ENCODE peak calls at places on chromosome 13, in five cellular contexts. One of them, this sample, is unnamed.

GRCh38 chr13:76886292-76887061 is at the start of gene KCTD12:
- DNase-seq in glutamatergic neuron: peak; percentile 84
- DNase-seq in tibial nerve: peak; percentile 83
- DNase-seq in mammary epithelial cell: peak; percentile 78
- DNase-seq in WTC11: peak; percentile 74
- DNase-seq in this sample: peak; percentile 73

GRCh38 chr13:97220151-97220900 is 1.8 kb upstream of the MBNL2 start:
- DNase-seq in glutamatergic neuron: no peak
- DNase-seq in tibial nerve: no peak
- DNase-seq in mammary epithelial cell: no peak
- DNase-seq in WTC11: no peak
- DNase-seq in this sample: no peak

GRCh38 chr13:28636677-28637317 is 22.1 kb upstream of the POMP start:
- DNase-seq in glutamatergic neuron: peak; percentile 53
- DNase-seq in tibial nerve: no peak
- DNase-seq in mammary epithelial cell: peak; percentile 36
- DNase-seq in WTC11: peak; percentile 68
- DNase-seq in this sample: peak; percentile 79

GRCh38 chr13:33723365-33723764 is 94.6 kb upstream of the RFC3 start:
- DNase-seq in glutamatergic neuron: no peak
- DNase-seq in tibial nerve: no peak
- DNase-seq in mammary epithelial cell: no peak
- DNase-seq in WTC11: no peak
- DNase-seq in this sample: no peak

GRCh38 chr13:29801737-29802305 is 48.6 kb downstream of the UBL3 start:
- DNase-seq in glutamatergic neuron: no peak
- DNase-seq in tibial nerve: no peak
- DNase-seq in mammary epithelial cell: no peak
- DNase-seq in WTC11: no peak
- DNase-seq in this sample: no peak

GRCh38 chr13:109481046-109481445 is 305.3 kb downstream of the IRS2 start:
- DNase-seq in glutamatergic neuron: no peak
- DNase-seq in tibial nerve: no peak
- DNase-seq in mammary epithelial cell: no peak
- DNase-seq in WTC11: no peak
- DNase-seq in this sample: no peak

GRCh38 chr13:66855110-66855509 is 375.0 kb downstream of the PCDH9 start:
- DNase-seq in glutamatergic neuron: no peak
- DNase-seq in tibial nerve: no peak
- DNase-seq in mammary epithelial cell: peak; percentile 29
- DNase-seq in WTC11: no peak
- DNase-seq in this sample: no peak

GRCh38 chr13:79589605-79590511 is 108.9 kb downstream of the NDFIP2 start:
- DNase-seq in glutamatergic neuron: no peak
- DNase-seq in tibial nerve: no peak
- DNase-seq in mammary epithelial cell: peak; percentile 95
- DNase-seq in WTC11: no peak
- DNase-seq in this sample: no peak

GRCh38 chr13:33519561-33520479 is 234.3 kb upstream of the STARD13 start:
- DNase-seq in glutamatergic neuron: no peak
- DNase-seq in tibial nerve: no peak
- DNase-seq in mammary epithelial cell: peak; percentile 69
- DNase-seq in WTC11: no peak
- DNase-seq in this sample: no peak

GRCh38 chr13:66943530-66943929 is 286.6 kb downstream of the PCDH9 start:
- DNase-seq in glutamatergic neuron: no peak
- DNase-seq in tibial nerve: no peak
- DNase-seq in mammary epithelial cell: no peak
- DNase-seq in WTC11: no peak
- DNase-seq in this sample: no peak

GRCh38 chr13:114146173-114146572 is 13.8 kb upstream of the RASA3 start:
- DNase-seq in glutamatergic neuron: no peak
- DNase-seq in tibial nerve: peak; percentile 9
- DNase-seq in mammary epithelial cell: no peak
- DNase-seq in WTC11: no peak
- DNase-seq in this sample: no peak

GRCh38 chr13:114143806-114144605 is 11.6 kb upstream of the RASA3 start:
- DNase-seq in glutamatergic neuron: peak; percentile 69
- DNase-seq in tibial nerve: no peak
- DNase-seq in mammary epithelial cell: no peak
- DNase-seq in WTC11: peak; percentile 59
- DNase-seq in this sample: peak; percentile 74

GRCh38 chr13:114144606-114145244 is 12.3 kb upstream of the RASA3 start:
- DNase-seq in glutamatergic neuron: no peak
- DNase-seq in tibial nerve: peak; percentile 4
- DNase-seq in mammary epithelial cell: no peak
- DNase-seq in WTC11: no peak
- DNase-seq in this sample: no peak

GRCh38 chr13:114145722-114146121 is 13.3 kb upstream of the RASA3 start:
- DNase-seq in glutamatergic neuron: no peak
- DNase-seq in tibial nerve: peak; percentile 7
- DNase-seq in mammary epithelial cell: no peak
- DNase-seq in WTC11: no peak
- DNase-seq in this sample: no peak

GRCh38 chr13:114145256-114145655 is 12.8 kb upstream of the RASA3 start:
- DNase-seq in glutamatergic neuron: peak; percentile 60
- DNase-seq in tibial nerve: no peak
- DNase-seq in mammary epithelial cell: no peak
- DNase-seq in WTC11: no peak
- DNase-seq in this sample: no peak
- TF ChIP-seq CTCF in glutamatergic neuron: no peak
- TF ChIP-seq CTCF in tibial nerve: no peak
- TF ChIP-seq CTCF in mammary epithelial cell: no peak
- TF ChIP-seq CTCF in WTC11: no peak
- TF ChIP-seq CTCF in this sample: no peak

DNA sequence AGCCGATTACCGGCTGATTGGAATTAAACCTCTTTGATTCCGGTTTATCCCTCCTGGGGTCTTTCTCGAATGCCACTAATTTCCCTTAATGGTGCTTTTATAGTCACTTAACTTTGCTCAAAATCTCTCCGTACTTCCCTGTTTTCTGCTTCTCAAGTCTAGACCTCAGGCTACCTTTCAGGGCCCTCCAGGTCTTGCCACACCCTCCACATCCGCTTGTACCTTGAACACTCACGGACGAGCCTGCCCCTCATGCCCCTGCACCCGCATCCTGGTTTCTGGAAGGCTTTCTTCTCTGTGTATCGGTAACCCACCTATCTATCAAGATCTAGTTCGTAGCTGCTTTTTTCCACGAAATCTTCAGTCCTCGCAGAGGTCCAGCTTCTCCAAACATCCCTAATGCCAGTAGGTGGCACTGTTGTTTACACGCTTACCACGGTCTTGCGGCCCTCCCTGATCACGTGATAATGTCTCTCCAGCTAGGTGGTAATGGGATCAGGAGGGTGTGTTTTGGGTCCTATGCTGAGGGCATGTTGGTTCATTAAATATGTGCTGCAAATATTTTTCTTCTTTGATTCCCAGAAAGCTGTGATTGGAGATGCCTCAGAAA is 13.8 kb downstream of the ATP12A start:
- DNase-seq in glutamatergic neuron: peak; percentile 52
- DNase-seq in tibial nerve: no peak
- DNase-seq in mammary epithelial cell: peak; percentile 47
- DNase-seq in WTC11: peak; percentile 53
- DNase-seq in this sample: peak; percentile 82
- TF ChIP-seq CTCF in glutamatergic neuron: peak; percentile 81
- TF ChIP-seq CTCF in tibial nerve: peak; percentile 36
- TF ChIP-seq CTCF in mammary epithelial cell: peak; percentile 68
- TF ChIP-seq CTCF in WTC11: peak; percentile 53
- TF ChIP-seq CTCF in this sample: peak; percentile 90

GRCh38 chr13:41848435-41849255 is 112.3 kb downstream of the VWA8 start:
- DNase-seq in glutamatergic neuron: no peak
- DNase-seq in tibial nerve: no peak
- DNase-seq in mammary epithelial cell: peak; percentile 9
- DNase-seq in WTC11: no peak
- DNase-seq in this sample: no peak
- TF ChIP-seq CTCF in glutamatergic neuron: no peak
- TF ChIP-seq CTCF in tibial nerve: peak; percentile 14
- TF ChIP-seq CTCF in mammary epithelial cell: no peak
- TF ChIP-seq CTCF in WTC11: no peak
- TF ChIP-seq CTCF in this sample: peak; percentile 49

GRCh38 chr13:41660426-41660825 is 203.1 kb downstream of the RGCC start:
- DNase-seq in glutamatergic neuron: no peak
- DNase-seq in tibial nerve: no peak
- DNase-seq in mammary epithelial cell: no peak
- DNase-seq in WTC11: no peak
- DNase-seq in this sample: no peak
- TF ChIP-seq CTCF in glutamatergic neuron: no peak
- TF ChIP-seq CTCF in tibial nerve: no peak
- TF ChIP-seq CTCF in mammary epithelial cell: no peak
- TF ChIP-seq CTCF in WTC11: no peak
- TF ChIP-seq CTCF in this sample: no peak

DNA sequence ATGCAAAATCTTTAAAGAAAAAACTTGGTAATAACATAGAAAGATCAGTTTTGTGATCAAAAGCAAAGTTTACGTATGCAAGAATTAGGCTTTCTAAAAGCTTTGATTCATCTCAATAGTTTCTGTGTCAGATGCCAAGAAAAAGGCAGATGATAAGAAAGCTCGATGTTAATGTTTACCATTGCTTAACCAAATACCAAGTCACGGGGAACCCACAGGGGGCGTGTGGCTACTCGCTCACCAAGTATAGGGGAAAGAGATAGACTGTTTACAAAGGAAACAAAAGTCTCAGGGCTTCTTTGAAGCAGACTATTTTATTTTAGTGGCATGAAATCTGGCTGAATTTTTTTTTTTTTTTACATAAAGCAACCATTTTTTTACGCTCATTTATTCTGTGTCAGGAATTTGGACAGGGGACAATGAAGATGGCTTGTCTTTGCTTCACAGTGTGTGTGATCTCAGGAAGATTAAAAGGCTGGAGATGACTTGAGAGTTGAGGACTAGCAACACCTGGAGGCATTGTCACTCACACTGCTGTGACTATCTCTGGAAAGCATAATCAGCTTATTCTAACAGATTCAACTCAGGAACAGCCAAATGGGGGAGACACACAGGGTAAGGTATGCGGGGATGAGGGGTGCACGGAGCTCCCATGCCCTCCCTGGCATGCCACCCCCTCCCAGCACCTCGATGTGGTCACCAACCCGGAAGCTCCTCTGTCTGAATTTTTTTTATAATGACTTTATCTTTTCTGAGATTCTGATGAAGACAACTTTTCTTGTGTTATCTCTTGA is 24.9 kb downstream of the RCBTB1 start:
- DNase-seq in glutamatergic neuron: no peak
- DNase-seq in tibial nerve: no peak
- DNase-seq in mammary epithelial cell: peak; percentile 53
- DNase-seq in WTC11: peak; percentile 27
- DNase-seq in this sample: no peak
- TF ChIP-seq CTCF in glutamatergic neuron: no peak
- TF ChIP-seq CTCF in tibial nerve: no peak
- TF ChIP-seq CTCF in mammary epithelial cell: peak; percentile 11
- TF ChIP-seq CTCF in WTC11: no peak
- TF ChIP-seq CTCF in this sample: peak; percentile 48

DNA sequence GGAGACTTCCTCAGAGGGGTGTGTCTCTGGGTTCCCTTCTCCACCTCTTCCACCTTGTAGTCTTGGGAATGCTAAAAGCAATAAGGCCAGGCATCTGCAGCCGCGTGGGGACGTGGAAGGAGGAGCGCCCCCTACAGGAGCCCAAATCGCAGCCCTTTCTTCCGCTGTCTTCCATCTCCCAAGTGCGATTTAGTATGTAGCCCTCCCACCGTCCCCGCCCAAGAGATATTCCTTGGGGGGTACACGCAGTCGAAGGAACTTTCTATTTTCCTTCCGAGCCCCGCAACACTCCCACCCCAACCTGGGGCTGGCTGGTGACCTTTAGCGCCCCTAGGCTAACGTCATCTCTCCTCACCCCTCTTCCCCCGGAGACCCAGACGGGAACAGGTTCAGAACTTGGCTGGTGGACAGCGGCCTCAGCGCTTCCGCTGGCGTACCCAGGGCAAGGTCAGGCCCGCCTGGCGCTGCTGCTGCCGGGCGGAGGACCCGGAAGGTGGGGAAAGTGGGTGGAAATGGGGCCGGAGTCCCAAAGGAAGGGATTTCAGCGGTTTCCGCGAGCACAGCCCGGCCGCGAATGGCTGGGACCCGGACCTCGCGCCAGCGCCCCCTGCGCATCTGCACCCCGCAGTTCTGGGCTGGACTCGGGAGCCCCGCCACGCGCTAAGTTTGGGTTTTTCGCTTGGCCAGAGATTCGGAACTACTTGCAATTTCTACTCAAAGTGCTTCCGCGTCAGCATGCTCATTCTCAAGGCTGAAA is 2.1 kb upstream of the PCDH8 start:
- DNase-seq in glutamatergic neuron: peak; percentile 79
- DNase-seq in tibial nerve: peak; percentile 47
- DNase-seq in mammary epithelial cell: peak; percentile 42
- DNase-seq in WTC11: peak; percentile 94
- DNase-seq in this sample: peak; percentile 93
- TF ChIP-seq CTCF in glutamatergic neuron: peak; percentile 84
- TF ChIP-seq CTCF in tibial nerve: no peak
- TF ChIP-seq CTCF in mammary epithelial cell: no peak
- TF ChIP-seq CTCF in WTC11: peak; percentile 88
- TF ChIP-seq CTCF in this sample: peak; percentile 96